ENCODE peak calls at places on chromosome 3, in ten cellular contexts. G, H, O, J, A, W, C, V, M and R are unnamed samples.

GRCh38 chr3:125219261-125219701 is 6.7 kb upstream of the SLC12A8 start:
- DNase-seq in G (no peak), H (no peak), O (no peak), J (peak), A (no peak), W (no peak), C (no peak), V (no peak), M (no peak), R (no peak)

GRCh38 chr3:3666664-3667063 is 132.6 kb upstream of the LRRN1 start:
- DNase-seq in G (no peak), H (no peak), O (no peak), J (no peak), A (no peak), W (peak), C (no peak), V (no peak), M (no peak), R (no peak)

GRCh38 chr3:187025656-187026320 is 95.5 kb downstream of the ST6GAL1 start:
- DNase-seq in G (no peak), H (no peak), O (no peak), J (no peak), A (no peak), W (no peak), C (no peak), V (no peak), M (no peak), R (no peak)

GRCh38 chr3:58175429-58176184 is 35.2 kb downstream of the DNASE1L3 start:
- DNase-seq in G (no peak), H (no peak), O (peak), J (peak), A (no peak), W (peak), C (no peak), V (no peak), M (no peak), R (no peak)

GRCh38 chr3:146598486-146598885 is 6.7 kb downstream of the PLSCR5 start:
- DNase-seq in G (no peak), H (no peak), O (no peak), J (no peak), A (no peak), W (no peak), C (no peak), V (no peak), M (no peak), R (no peak)

GRCh38 chr3:139113231-139113749 is 68.6 kb upstream of the PRR23C start:
- DNase-seq in G (no peak), H (no peak), O (no peak), J (no peak), A (no peak), W (no peak), C (no peak), V (no peak), M (no peak), R (no peak)

GRCh38 chr3:12838179-12838965 is 3.0 kb downstream of the RPL32 start:
- DNase-seq in G (no peak), H (no peak), O (no peak), J (no peak), A (no peak), W (no peak), C (no peak), V (no peak), M (no peak), R (no peak)

GRCh38 chr3:129623447-129624118 is 17.1 kb upstream of the PLXND1 start:
- DNase-seq in G (no peak), H (no peak), O (no peak), J (peak), A (no peak), W (no peak), C (peak), V (no peak), M (peak), R (peak)

GRCh38 chr3:39466988-39467387 is 492 bp upstream of the MOBP start:
- DNase-seq in G (no peak), H (no peak), O (no peak), J (no peak), A (no peak), W (no peak), C (no peak), V (no peak), M (no peak), R (no peak)

GRCh38 chr3:138974467-138974866 is 27.4 kb downstream of the FOXL2NB start:
- DNase-seq in G (no peak), H (no peak), O (no peak), J (no peak), A (no peak), W (peak), C (no peak), V (no peak), M (no peak), R (no peak)

GRCh38 chr3:183895296-183895695 is 10.6 kb upstream of the PARL start:
- DNase-seq in G (no peak), H (no peak), O (peak), J (no peak), A (peak), W (peak), C (no peak), V (peak), M (no peak), R (no peak)

GRCh38 chr3:155741081-155741480 is 3.8 kb downstream of the PLCH1 start:
- DNase-seq in G (no peak), H (no peak), O (no peak), J (no peak), A (no peak), W (no peak), C (no peak), V (no peak), M (no peak), R (no peak)

GRCh38 chr3:46269556-46269955 is 27.3 kb downstream of the CCR3 start:
- DNase-seq in G (no peak), H (no peak), O (no peak), J (no peak), A (no peak), W (no peak), C (no peak), V (no peak), M (no peak), R (no peak)

GRCh38 chr3:154981201-154981600 is 98.9 kb upstream of the MME start:
- DNase-seq in G (no peak), H (no peak), O (no peak), J (no peak), A (no peak), W (no peak), C (no peak), V (no peak), M (no peak), R (no peak)

GRCh38 chr3:30626443-30627181 is 20.2 kb downstream of the TGFBR2 start:
- DNase-seq in G (no peak), H (no peak), O (no peak), J (peak), A (no peak), W (no peak), C (no peak), V (peak), M (no peak), R (no peak)

GRCh38 chr3:112979244-112979832 is 4.4 kb upstream of the CD200R1 start:
- DNase-seq in G (no peak), H (no peak), O (no peak), J (no peak), A (peak), W (peak), C (no peak), V (peak), M (no peak), R (no peak)

GRCh38 chr3:129257609-129258008 is 8.2 kb downstream of the COPG1 start:
- DNase-seq in G (no peak), H (no peak), O (no peak), J (no peak), A (no peak), W (no peak), C (no peak), V (no peak), M (no peak), R (no peak)

GRCh38 chr3:128878556-128879124 is 780 bp upstream of the ACAD9 start:
- DNase-seq in G (no peak), H (no peak), O (peak), J (no peak), A (peak), W (peak), C (peak), V (peak), M (no peak), R (no peak)

GRCh38 chr3:11096266-11097135 is 57.8 kb upstream of the HRH1 start:
- DNase-seq in G (no peak), H (peak), O (peak), J (peak), A (peak), W (peak), C (peak), V (peak), M (peak), R (peak)

DNA sequence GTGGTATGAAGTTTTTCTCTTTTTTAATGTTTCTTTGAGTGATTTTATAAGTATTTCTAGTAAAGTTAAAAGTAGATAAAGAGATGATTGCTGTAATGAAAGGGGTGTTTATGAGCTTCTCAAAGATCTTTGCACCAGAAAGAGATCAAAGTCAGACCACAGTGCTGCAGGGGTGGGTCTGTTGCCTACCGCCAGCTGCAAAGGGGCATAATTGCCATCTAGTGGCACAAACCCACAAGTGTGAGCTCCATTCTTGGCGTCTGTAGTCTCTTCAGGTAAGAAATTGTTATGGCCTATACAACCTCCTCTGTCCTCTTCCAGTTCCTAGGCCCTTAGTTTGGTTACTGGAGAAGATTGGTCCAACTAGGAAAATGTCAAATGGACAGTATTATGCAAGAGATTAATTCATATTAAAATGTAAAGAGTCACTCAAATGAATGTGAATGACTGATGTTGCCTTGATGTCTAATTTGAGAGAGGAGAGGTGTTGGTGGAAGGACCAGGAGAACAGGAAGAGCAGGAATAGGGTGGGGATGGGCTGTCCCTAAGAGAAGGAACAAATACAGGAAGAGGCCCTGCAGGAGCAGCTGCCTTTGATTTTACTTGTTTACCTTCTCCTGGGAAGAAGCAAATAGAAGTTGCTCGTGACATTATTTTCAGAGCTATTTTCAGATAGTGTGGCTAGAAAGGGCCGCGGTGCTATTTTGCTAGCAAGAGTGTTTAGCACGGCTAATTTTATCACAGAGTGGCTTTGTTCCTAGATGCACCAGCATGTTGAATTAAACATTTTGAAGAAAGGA is 53.0 kb upstream of the GSK3B start:
- DNase-seq in G (no peak), H (no peak), O (no peak), J (no peak), A (no peak), W (peak), C (no peak), V (no peak), M (peak), R (no peak)
- TF ChIP-seq CTCF in G (no peak), H (no peak), O (no peak), J (no peak), A (no peak), W (no peak), C (no peak), V (no peak), M (no peak), R (no peak)

GRCh38 chr3:76728411-76728810 is 311.5 kb upstream of the ROBO2 start:
- DNase-seq in G (no peak), H (no peak), O (no peak), J (no peak), A (no peak), W (no peak), C (no peak), V (no peak), M (no peak), R (no peak)
- TF ChIP-seq CTCF in G (no peak), H (no peak), O (no peak), J (no peak), A (no peak), W (no peak), C (no peak), V (no peak), M (no peak), R (no peak)

GRCh38 chr3:22858486-22858885 is 344.6 kb upstream of the UBE2E2 start:
- DNase-seq in G (no peak), H (no peak), O (peak), J (no peak), A (no peak), W (no peak), C (no peak), V (no peak), M (no peak), R (no peak)

GRCh38 chr3:22861426-22861825 is 341.7 kb upstream of the UBE2E2 start:
- DNase-seq in G (no peak), H (no peak), O (no peak), J (no peak), A (no peak), W (no peak), C (no peak), V (no peak), M (no peak), R (no peak)

GRCh38 chr3:22859618-22860017 is 343.5 kb upstream of the UBE2E2 start:
- DNase-seq in G (no peak), H (no peak), O (no peak), J (no peak), A (no peak), W (no peak), C (no peak), V (no peak), M (no peak), R (no peak)

GRCh38 chr3:22862111-22862510 is 341.0 kb upstream of the UBE2E2 start:
- DNase-seq in G (no peak), H (no peak), O (no peak), J (no peak), A (no peak), W (no peak), C (no peak), V (no peak), M (no peak), R (no peak)
- TF ChIP-seq CTCF in G (no peak), H (no peak), O (no peak), J (no peak), A (no peak), W (no peak), C (no peak), V (no peak), M (no peak), R (no peak)

DNA sequence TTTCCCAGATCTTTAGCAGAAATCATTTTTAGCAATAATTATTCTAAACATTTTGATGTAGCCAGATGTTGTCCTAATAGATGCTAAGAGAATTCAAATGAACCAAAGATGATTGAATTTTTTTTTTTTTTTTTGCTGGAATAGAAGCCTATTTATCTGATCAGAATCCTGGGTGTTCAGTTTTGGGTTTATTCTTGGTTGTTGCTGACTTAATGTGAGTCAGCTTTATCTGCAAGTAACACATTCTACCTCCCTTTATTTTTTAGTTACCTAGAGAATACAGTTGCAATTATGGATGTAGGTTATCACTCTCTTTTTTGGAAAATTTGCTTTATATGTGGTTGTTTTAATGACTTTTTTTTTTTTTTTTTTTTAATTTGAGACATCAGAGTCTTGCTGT is 6.4 kb downstream of the CEP97 start:
- DNase-seq in G (no peak), H (no peak), O (no peak), J (no peak), A (no peak), W (no peak), C (no peak), V (no peak), M (no peak), R (no peak)
- TF ChIP-seq CTCF in G (no peak), H (no peak), O (no peak), J (no peak), A (no peak), W (no peak), C (no peak), V (no peak), M (no peak), R (no peak)